ENCODE peak calls at places on chromosomes 3 and 15, in six cellular contexts. R is left ventricle myocardium inferior; V is endothelial cell; J is NCI-H1105; D is left colon; O is stimulated activated CD8-positive, alpha-beta memory T cell treated with anti-CD3 and anti-CD28 coated beads, Interleukin-15, amount 100 ng/mL, for 48 hours. M is an unnamed sample.

GRCh38 chr15:70879386-70879785 is 12.8 kb downstream of the THAP10 start:
- DNase-seq in R (no peak), V (no peak), J (no peak), D (no peak), O (no peak), M (no peak)

GRCh38 chr3:185337231-185337816 is 25.6 kb upstream of the MAP3K13 start:
- DNase-seq in R (no peak), V (no peak), J (peak), D (no peak), O (no peak), M (no peak)

GRCh38 chr3:149663966-149664365 is 6.1 kb upstream of the WWTR1 start:
- DNase-seq in R (no peak), V (no peak), J (no peak), D (no peak), O (no peak), M (no peak)

GRCh38 chr3:129224984-129225393 is 24.4 kb upstream of the COPG1 start:
- DNase-seq in R (peak), V (peak), J (no peak), D (peak), O (no peak), M (peak)

GRCh38 chr15:93307513-93307912 is 218.5 kb upstream of the RGMA start:
- DNase-seq in R (no peak), V (no peak), J (no peak), D (no peak), O (no peak), M (no peak)

GRCh38 chr15:49688135-49688790 is 67.4 kb downstream of the DTWD1 start:
- DNase-seq in R (no peak), V (no peak), J (no peak), D (no peak), O (no peak), M (no peak)

GRCh38 chr3:111723293-111723963 is 128.3 kb upstream of the ZBED2 start:
- DNase-seq in R (no peak), V (no peak), J (no peak), D (no peak), O (no peak), M (no peak)

GRCh38 chr15:100559330-100559729 is 30.6 kb upstream of the CERS3 start:
- DNase-seq in R (no peak), V (no peak), J (no peak), D (no peak), O (no peak), M (no peak)

GRCh38 chr3:193372783-193373182 is 5.8 kb downstream of the ATP13A5 start:
- DNase-seq in R (no peak), V (no peak), J (no peak), D (no peak), O (no peak), M (no peak)

GRCh38 chr3:45167011-45167911 is 21.1 kb upstream of the CDCP1 start:
- DNase-seq in R (peak), V (peak), J (no peak), D (peak), O (peak), M (peak)

GRCh38 chr3:115401891-115402501 is 221.3 kb upstream of the GAP43 start:
- DNase-seq in R (no peak), V (no peak), J (no peak), D (no peak), O (no peak), M (no peak)

GRCh38 chr15:73573572-73573971 is 59.6 kb downstream of the NPTN start:
- DNase-seq in R (no peak), V (no peak), J (no peak), D (peak), O (no peak), M (no peak)

GRCh38 chr15:98682992-98683701 is 34.8 kb downstream of the IGF1R start:
- DNase-seq in R (no peak), V (no peak), J (no peak), D (no peak), O (no peak), M (no peak)

GRCh38 chr15:48493084-48493762 is 152.3 kb downstream of the FBN1 start:
- DNase-seq in R (no peak), V (no peak), J (no peak), D (no peak), O (no peak), M (no peak)

GRCh38 chr3:173932624-173933023 is 535.1 kb downstream of the NLGN1 start:
- DNase-seq in R (no peak), V (no peak), J (no peak), D (no peak), O (no peak), M (no peak)

GRCh38 chr15:99970891-99971330 is 237.7 kb upstream of the LYSMD4 start:
- DNase-seq in R (no peak), V (no peak), J (no peak), D (peak), O (no peak), M (no peak)

GRCh38 chr3:19103510-19103909 is 44.8 kb upstream of the KCNH8 start:
- DNase-seq in R (no peak), V (no peak), J (no peak), D (no peak), O (no peak), M (no peak)

GRCh38 chr3:197365621-197366020 is 67.2 kb upstream of the DLG1 start:
- DNase-seq in R (no peak), V (no peak), J (no peak), D (no peak), O (no peak), M (no peak)

GRCh38 chr15:93028632-93029612 is 60.1 kb downstream of the RGMA start:
- DNase-seq in R (peak), V (no peak), J (no peak), D (peak), O (no peak), M (peak)

GRCh38 chr3:13111173-13111873 is 38.1 kb upstream of the IQSEC1 start:
- DNase-seq in R (no peak), V (no peak), J (no peak), D (peak), O (no peak), M (no peak)

GRCh38 chr3:16319307-16319706 is 54.3 kb downstream of the OXNAD1 start:
- DNase-seq in R (no peak), V (peak), J (no peak), D (no peak), O (peak), M (no peak)

GRCh38 chr15:62896969-62897486 is 145.5 kb upstream of the TPM1 start:
- DNase-seq in R (peak), V (no peak), J (no peak), D (peak), O (no peak), M (no peak)

GRCh38 chr3:4983739-4984510 is 4.7 kb downstream of the BHLHE40 start:
- DNase-seq in R (no peak), V (no peak), J (no peak), D (peak), O (peak), M (no peak)

GRCh38 chr3:160150525-160150924 is 74.7 kb upstream of the C3orf80 start:
- DNase-seq in R (no peak), V (no peak), J (no peak), D (no peak), O (no peak), M (no peak)

GRCh38 chr15:101000271-101000681 is 81.1 kb downstream of the LRRK1 start:
- DNase-seq in R (no peak), V (no peak), J (no peak), D (no peak), O (no peak), M (no peak)

GRCh38 chr15:55221090-55222011 is 24.6 kb upstream of the RSL24D1 start:
- DNase-seq in R (no peak), V (no peak), J (no peak), D (no peak), O (peak), M (peak)

GRCh38 chr3:140198242-140198641 is 263.3 kb downstream of the CLSTN2 start:
- DNase-seq in R (no peak), V (no peak), J (no peak), D (no peak), O (no peak), M (no peak)

GRCh38 chr3:15754047-15754446 is 43.7 kb downstream of the ANKRD28 start:
- DNase-seq in R (no peak), V (no peak), J (no peak), D (no peak), O (no peak), M (no peak)

GRCh38 chr3:39435006-39435748 is 28.7 kb downstream of the RPSA start:
- DNase-seq in R (no peak), V (no peak), J (no peak), D (no peak), O (no peak), M (no peak)

GRCh38 chr3:13547591-13548371 is 1.1 kb upstream of the FBLN2 start:
- DNase-seq in R (no peak), V (no peak), J (no peak), D (no peak), O (no peak), M (no peak)

GRCh38 chr3:9428411-9428810 is 31.0 kb downstream of the SETD5 start:
- DNase-seq in R (no peak), V (no peak), J (no peak), D (no peak), O (no peak), M (no peak)

GRCh38 chr3:33016846-33017405 is 65.5 kb downstream of the CCR4 start:
- DNase-seq in R (no peak), V (no peak), J (no peak), D (no peak), O (no peak), M (no peak)

GRCh38 chr15:25186411-25186810 is 231.6 kb downstream of the SNRPN start:
- DNase-seq in R (no peak), V (no peak), J (no peak), D (no peak), O (no peak), M (no peak)